ENCODE peak calls at places on chromosomes 1 and 21, in four cellular contexts. E, B, O and W are unnamed samples.

GRCh38 chr21:37671381-37671780 is 244.9 kb downstream of the KCNJ6 start:
- DNase-seq in E (no peak), B (no peak), O (no peak), W (no peak)

GRCh38 chr1:212581034-212581433 is 27.5 kb upstream of the ATF3 start:
- DNase-seq in E (no peak), B (no peak), O (no peak), W (no peak)

GRCh38 chr1:28428990-28429520 is 59.5 kb downstream of the PHACTR4 start:
- DNase-seq in E (no peak), B (no peak), O (no peak), W (no peak)

GRCh38 chr1:237737938-237738610 is 152.6 kb downstream of the ZP4 start:
- DNase-seq in E (no peak), B (no peak), O (no peak), W (no peak)

GRCh38 chr1:54671985-54672608 is 30.5 kb downstream of the MROH7 start:
- DNase-seq in E (peak; percentile 47), B (peak; percentile 44), O (peak; percentile 76), W (peak; percentile 86)

GRCh38 chr21:38993561-38993960 is 187.8 kb downstream of the ETS2 start:
- DNase-seq in E (peak; percentile 15), B (peak; percentile 41), O (no peak), W (no peak)

GRCh38 chr1:10380594-10381275 is 18.1 kb upstream of the PGD start:
- DNase-seq in E (peak; percentile 64), B (peak; percentile 30), O (no peak), W (no peak)

GRCh38 chr1:92399076-92399475 is 87.6 kb downstream of the GFI1 start:
- DNase-seq in E (no peak), B (no peak), O (no peak), W (no peak)

GRCh38 chr1:110879758-110880606 is 7.0 kb downstream of the CD53 start:
- DNase-seq in E (no peak), B (no peak), O (peak; percentile 87), W (no peak)

GRCh38 chr1:92443893-92444292 is 42.8 kb downstream of the GFI1 start:
- DNase-seq in E (no peak), B (no peak), O (no peak), W (no peak)

GRCh38 chr1:107687846-107688753 is 276.9 kb downstream of the VAV3 start:
- DNase-seq in E (peak; percentile 16), B (peak; percentile 71), O (no peak), W (no peak)

GRCh38 chr1:48576565-48576964 is 104.6 kb upstream of the SPATA6 start:
- DNase-seq in E (no peak), B (no peak), O (no peak), W (no peak)

GRCh38 chr1:221741364-221741970 is 422 bp downstream of the DUSP10 start:
- DNase-seq in E (peak; percentile 38), B (no peak), O (peak; percentile 41), W (peak; percentile 17)

GRCh38 chr1:197982266-197982665 is 65.1 kb downstream of the LHX9 start:
- DNase-seq in E (no peak), B (no peak), O (no peak), W (no peak)

GRCh38 chr1:212190169-212190568 is 95.0 kb upstream of the PPP2R5A start:
- DNase-seq in E (no peak), B (no peak), O (no peak), W (peak; percentile 55)

GRCh38 chr1:97334454-97334853 is 586.4 kb downstream of the DPYD start:
- DNase-seq in E (no peak), B (no peak), O (no peak), W (no peak)

GRCh38 chr1:172699695-172700094 is 40.8 kb downstream of the FASLG start:
- DNase-seq in E (no peak), B (no peak), O (no peak), W (no peak)

GRCh38 chr1:150613061-150613920 is 16.1 kb downstream of the ENSA start:
- DNase-seq in E (peak; percentile 66), B (peak; percentile 79), O (peak; percentile 68), W (no peak)

GRCh38 chr1:198001776-198002408 is 84.7 kb downstream of the LHX9 start:
- DNase-seq in E (no peak), B (no peak), O (no peak), W (no peak)

GRCh38 chr1:161885013-161885412 is 118.9 kb downstream of the ATF6 start:
- DNase-seq in E (peak; percentile 17), B (no peak), O (no peak), W (no peak)

DNA sequence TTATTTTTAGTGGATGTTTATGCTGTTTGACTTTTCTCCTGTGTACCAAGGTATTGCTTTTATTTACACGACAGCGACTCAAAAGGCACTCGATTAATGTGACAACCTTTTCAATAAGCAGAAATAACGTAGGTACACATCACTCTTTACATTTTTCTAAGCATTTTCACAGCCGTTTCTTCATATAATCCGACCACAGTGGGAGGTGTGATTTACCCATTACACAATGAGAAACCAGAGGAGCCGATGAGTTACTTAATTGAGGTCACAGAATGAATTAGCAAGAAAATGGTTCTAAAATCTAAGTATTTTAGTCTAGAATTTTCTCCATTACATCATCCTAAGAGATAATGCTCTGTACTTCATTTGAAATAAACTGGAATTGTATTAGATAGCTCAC is 71.5 kb downstream of the UMODL1 start:
- DNase-seq in E (no peak), B (no peak), O (no peak), W (no peak)
- TF ChIP-seq ESRRA in E (no peak), B (no peak), O (no peak), W (no peak)

GRCh38 chr21:34844924-34845238 is 176.1 kb downstream of the CLIC6 start:
- DNase-seq in E (no peak), B (no peak), O (no peak), W (no peak)

GRCh38 chr21:34846601-34847112 is 177.9 kb downstream of the CLIC6 start:
- DNase-seq in E (peak; percentile 18), B (no peak), O (no peak), W (no peak)

GRCh38 chr21:34846214-34846575 is 177.4 kb downstream of the CLIC6 start:
- DNase-seq in E (no peak), B (no peak), O (no peak), W (no peak)

GRCh38 chr21:34844033-34844923 is 175.5 kb downstream of the CLIC6 start:
- DNase-seq in E (no peak), B (no peak), O (no peak), W (no peak)

GRCh38 chr21:34845521-34846213 is 176.9 kb downstream of the CLIC6 start:
- DNase-seq in E (no peak), B (no peak), O (no peak), W (no peak)
- TF ChIP-seq USF2 in E (no peak), B (no peak), O (no peak), W (no peak)

GRCh38 chr1:17181785-17182464 is 23.0 kb upstream of the PADI1 start:
- DNase-seq in E (no peak), B (no peak), O (no peak), W (no peak)
- TF ChIP-seq JUN in E (no peak), B (no peak), O (no peak), W (no peak)

GRCh38 chr21:42473495-42474042 is 22.5 kb downstream of the RSPH1 start:
- DNase-seq in E (no peak), B (no peak), O (no peak), W (no peak)
- TF ChIP-seq ESRRA in E (no peak), B (no peak), O (no peak), W (no peak)

DNA sequence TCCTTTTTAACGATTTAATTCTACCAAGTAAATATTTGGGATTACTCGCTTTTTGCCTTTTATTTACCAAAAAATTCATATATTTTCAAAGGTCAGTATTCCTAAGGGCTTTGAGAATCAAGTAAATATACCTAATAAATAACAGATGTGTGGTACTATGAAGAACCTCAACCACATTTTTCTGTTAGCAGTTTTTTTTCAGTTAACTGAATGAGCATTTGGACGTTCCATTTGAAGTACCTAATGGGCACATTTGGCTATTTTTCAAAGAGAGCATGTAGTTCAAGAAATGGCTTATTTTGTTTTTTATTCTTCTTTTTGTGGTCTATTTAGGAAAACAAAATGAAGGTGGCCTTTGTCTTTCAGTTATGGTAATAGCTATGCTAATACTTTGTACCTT is 253.0 kb downstream of the GPR52 start:
- DNase-seq in E (no peak), B (no peak), O (no peak), W (no peak)
- TF ChIP-seq USF2 in E (no peak), B (no peak), O (no peak), W (no peak)

DNA sequence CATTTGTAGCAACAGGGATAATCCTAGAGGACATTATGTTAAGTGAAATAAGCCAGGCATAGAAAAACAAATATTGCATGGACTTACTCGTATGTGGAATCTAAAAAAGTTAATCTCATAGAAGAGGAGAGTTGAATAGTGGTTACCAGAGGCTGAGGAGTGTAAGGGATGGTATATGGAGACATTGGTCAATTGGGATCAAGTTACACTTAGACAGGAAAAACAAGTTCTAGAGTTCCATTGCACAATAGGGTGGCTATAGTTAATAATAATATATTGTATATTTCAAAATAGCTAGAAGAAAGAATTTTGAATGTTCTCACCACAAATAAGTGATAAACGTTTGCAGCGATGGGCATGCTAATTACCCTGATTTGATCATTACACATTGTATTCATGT is 354.6 kb downstream of the SEC16B start:
- DNase-seq in E (no peak), B (no peak), O (no peak), W (no peak)
- TF ChIP-seq JUN in E (no peak), B (no peak), O (no peak), W (no peak)

GRCh38 chr1:32925360-32926142 is 24.4 kb upstream of the TMEM54 start:
- DNase-seq in E (no peak), B (peak; percentile 56), O (no peak), W (peak; percentile 53)
- TF ChIP-seq ESRRA in E (no peak), B (no peak), O (no peak), W (no peak)

GRCh38 chr21:30189763-30190162 is 23.2 kb upstream of the CLDN17 start:
- DNase-seq in E (no peak), B (no peak), O (no peak), W (no peak)

GRCh38 chr21:30193201-30193600 is 22.7 kb downstream of the CLDN8 start:
- DNase-seq in E (no peak), B (no peak), O (no peak), W (no peak)

GRCh38 chr21:30199989-30200388 is 15.9 kb downstream of the CLDN8 start:
- DNase-seq in E (no peak), B (no peak), O (no peak), W (no peak)

GRCh38 chr21:30190554-30190953 is 23.9 kb upstream of the CLDN17 start:
- DNase-seq in E (no peak), B (no peak), O (no peak), W (no peak)

DNA sequence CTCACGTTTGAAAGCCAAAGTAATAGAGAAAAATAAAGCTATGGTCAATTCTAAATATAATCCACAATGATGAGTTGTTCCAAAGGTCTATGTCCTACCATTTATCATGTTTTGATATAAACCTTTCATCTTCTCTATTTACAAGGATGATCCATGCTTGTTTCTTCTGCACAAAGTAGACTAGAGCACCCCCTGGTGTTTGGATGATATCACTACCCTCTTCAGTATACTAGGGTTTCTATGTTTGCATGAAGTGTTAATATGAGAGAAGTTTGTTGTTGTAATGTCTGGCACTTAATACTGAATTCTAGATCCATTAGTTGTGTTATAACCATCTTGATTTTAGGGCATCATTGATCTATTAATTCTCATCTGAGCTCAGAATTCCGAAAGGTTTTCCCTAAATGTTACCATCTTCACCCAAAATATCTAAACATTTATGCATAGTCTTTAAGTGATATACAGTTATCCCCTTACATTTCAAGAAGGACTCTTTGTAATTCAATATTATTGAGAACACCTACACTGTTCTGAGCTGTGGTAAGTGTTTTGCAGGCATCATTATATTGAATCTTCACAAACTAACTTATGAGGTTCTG is 21.1 kb downstream of the CLDN8 start:
- DNase-seq in E (no peak), B (peak; percentile 10), O (peak; percentile 37), W (no peak)
- TF ChIP-seq USF2 in E (no peak), B (no peak), O (no peak), W (no peak)

GRCh38 chr1:29657816-29658215 is 421.5 kb downstream of the PTPRU start:
- DNase-seq in E (no peak), B (no peak), O (no peak), W (no peak)
- TF ChIP-seq JUN in E (no peak), B (no peak), O (no peak), W (no peak)